ENCODE peak calls at places on chromosome 22, in nine cellular contexts. One of them, this sample, is unnamed.

GRCh38 chr22:25008666-25009065 is 56.1 kb downstream of the KIAA1671 start:
- DNase-seq in astrocyte of the cerebellum: no peak
- DNase-seq in GM10248: no peak
- DNase-seq in nephron progenitor cell: no peak
- DNase-seq in Calu3: no peak
- DNase-seq in IMR-90: no peak
- DNase-seq in coronary artery: no peak
- DNase-seq in cardiac fibroblast: no peak
- DNase-seq in GM06990: no peak
- DNase-seq in this sample: no peak

GRCh38 chr22:16824718-16825687 is at the start of gene XKR3:
- DNase-seq in astrocyte of the cerebellum: no peak
- DNase-seq in GM10248: no peak
- DNase-seq in nephron progenitor cell: no peak
- DNase-seq in Calu3: no peak
- DNase-seq in IMR-90: no peak
- DNase-seq in coronary artery: no peak
- DNase-seq in cardiac fibroblast: no peak
- DNase-seq in GM06990: no peak
- DNase-seq in this sample: peak; percentile 27

GRCh38 chr22:19438286-19438685 is 5.9 kb downstream of the MRPL40 start:
- DNase-seq in astrocyte of the cerebellum: no peak
- DNase-seq in GM10248: no peak
- DNase-seq in nephron progenitor cell: no peak
- DNase-seq in Calu3: no peak
- DNase-seq in IMR-90: no peak
- DNase-seq in coronary artery: no peak
- DNase-seq in cardiac fibroblast: no peak
- DNase-seq in GM06990: no peak
- DNase-seq in this sample: no peak

GRCh38 chr22:42365337-42365865 is 66.8 kb downstream of the NFAM1 start:
- DNase-seq in astrocyte of the cerebellum: peak; percentile 15
- DNase-seq in GM10248: no peak
- DNase-seq in nephron progenitor cell: no peak
- DNase-seq in Calu3: no peak
- DNase-seq in IMR-90: no peak
- DNase-seq in coronary artery: no peak
- DNase-seq in cardiac fibroblast: no peak
- DNase-seq in GM06990: no peak
- DNase-seq in this sample: no peak

GRCh38 chr22:40904101-40904500 is 42.2 kb upstream of the DNAJB7 start:
- DNase-seq in astrocyte of the cerebellum: no peak
- DNase-seq in GM10248: no peak
- DNase-seq in nephron progenitor cell: no peak
- DNase-seq in Calu3: no peak
- DNase-seq in IMR-90: no peak
- DNase-seq in coronary artery: no peak
- DNase-seq in cardiac fibroblast: no peak
- DNase-seq in GM06990: no peak
- DNase-seq in this sample: no peak

GRCh38 chr22:43828711-43829447 is 16.8 kb upstream of the EFCAB6 start:
- DNase-seq in astrocyte of the cerebellum: no peak
- DNase-seq in GM10248: no peak
- DNase-seq in nephron progenitor cell: no peak
- DNase-seq in Calu3: no peak
- DNase-seq in IMR-90: peak; percentile 81
- DNase-seq in coronary artery: peak; percentile 91
- DNase-seq in cardiac fibroblast: peak; percentile 76
- DNase-seq in GM06990: no peak
- DNase-seq in this sample: no peak

GRCh38 chr22:24695958-24696511 is 78.5 kb downstream of the PIWIL3 start:
- DNase-seq in astrocyte of the cerebellum: no peak
- DNase-seq in GM10248: no peak
- DNase-seq in nephron progenitor cell: peak; percentile 36
- DNase-seq in Calu3: no peak
- DNase-seq in IMR-90: peak; percentile 69
- DNase-seq in coronary artery: no peak
- DNase-seq in cardiac fibroblast: peak; percentile 63
- DNase-seq in GM06990: no peak
- DNase-seq in this sample: no peak

GRCh38 chr22:21866821-21867527 is 471 bp downstream of the MAPK1 start:
- DNase-seq in astrocyte of the cerebellum: no peak
- DNase-seq in GM10248: no peak
- DNase-seq in nephron progenitor cell: no peak
- DNase-seq in Calu3: no peak
- DNase-seq in IMR-90: no peak
- DNase-seq in coronary artery: no peak
- DNase-seq in cardiac fibroblast: no peak
- DNase-seq in GM06990: peak; percentile 55
- DNase-seq in this sample: no peak

GRCh38 chr22:50105529-50106100 is 15.8 kb downstream of the MOV10L1 start:
- DNase-seq in astrocyte of the cerebellum: no peak
- DNase-seq in GM10248: peak; percentile 59
- DNase-seq in nephron progenitor cell: no peak
- DNase-seq in Calu3: no peak
- DNase-seq in IMR-90: peak; percentile 64
- DNase-seq in coronary artery: no peak
- DNase-seq in cardiac fibroblast: peak; percentile 69
- DNase-seq in GM06990: no peak
- DNase-seq in this sample: peak; percentile 70

GRCh38 chr22:50102946-50103345 is 13.1 kb downstream of the MOV10L1 start:
- DNase-seq in astrocyte of the cerebellum: no peak
- DNase-seq in GM10248: peak; percentile 55
- DNase-seq in nephron progenitor cell: no peak
- DNase-seq in Calu3: no peak
- DNase-seq in IMR-90: no peak
- DNase-seq in coronary artery: no peak
- DNase-seq in cardiac fibroblast: no peak
- DNase-seq in GM06990: no peak
- DNase-seq in this sample: no peak

GRCh38 chr22:50104149-50104548 is 14.3 kb downstream of the MOV10L1 start:
- DNase-seq in astrocyte of the cerebellum: no peak
- DNase-seq in GM10248: no peak
- DNase-seq in nephron progenitor cell: no peak
- DNase-seq in Calu3: no peak
- DNase-seq in IMR-90: no peak
- DNase-seq in coronary artery: no peak
- DNase-seq in cardiac fibroblast: no peak
- DNase-seq in GM06990: no peak
- DNase-seq in this sample: no peak

GRCh38 chr22:50098052-50098451 is 8.2 kb downstream of the MOV10L1 start:
- DNase-seq in astrocyte of the cerebellum: no peak
- DNase-seq in GM10248: no peak
- DNase-seq in nephron progenitor cell: no peak
- DNase-seq in Calu3: no peak
- DNase-seq in IMR-90: no peak
- DNase-seq in coronary artery: no peak
- DNase-seq in cardiac fibroblast: no peak
- DNase-seq in GM06990: no peak
- DNase-seq in this sample: no peak

DNA sequence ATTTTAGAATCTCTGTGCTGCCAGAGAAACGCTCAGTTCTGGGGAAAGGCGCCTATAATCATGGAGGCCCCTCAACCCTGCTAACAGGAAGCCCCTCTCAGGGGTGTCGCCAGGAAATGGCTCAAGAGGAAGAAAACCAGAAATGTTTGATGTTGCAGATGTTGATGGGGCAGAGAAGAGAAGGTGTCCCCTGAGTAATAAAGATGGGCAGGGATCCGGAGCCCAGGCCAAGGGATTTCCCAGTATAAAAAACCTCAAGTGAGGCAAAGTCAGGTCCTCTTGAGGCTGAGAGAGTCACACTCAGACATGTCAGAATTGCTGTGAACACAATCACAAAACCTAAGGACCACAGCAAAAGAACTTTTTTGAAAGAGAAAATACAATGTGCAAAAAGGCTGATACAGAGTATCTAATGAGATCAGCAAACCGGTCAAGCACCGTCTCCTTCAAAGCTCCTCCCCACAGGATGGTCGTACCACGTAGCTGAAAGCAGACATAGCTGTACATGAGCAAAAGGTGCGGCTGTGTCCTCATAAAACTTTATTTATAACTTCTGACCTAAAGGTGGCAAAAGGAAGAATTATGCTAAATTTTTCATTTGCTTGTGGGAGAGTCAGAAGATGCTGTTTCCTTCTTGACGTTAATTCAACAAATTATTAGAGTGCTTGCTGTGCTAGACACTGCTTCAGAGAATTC is 12.2 kb downstream of the MOV10L1 start:
- DNase-seq in astrocyte of the cerebellum: no peak
- DNase-seq in GM10248: no peak
- DNase-seq in nephron progenitor cell: no peak
- DNase-seq in Calu3: no peak
- DNase-seq in IMR-90: no peak
- DNase-seq in coronary artery: no peak
- DNase-seq in cardiac fibroblast: no peak
- DNase-seq in GM06990: no peak
- DNase-seq in this sample: peak; percentile 30
- TF ChIP-seq CTCF in astrocyte of the cerebellum: no peak
- TF ChIP-seq CTCF in GM10248: no peak
- TF ChIP-seq CTCF in nephron progenitor cell: no peak
- TF ChIP-seq CTCF in Calu3: no peak
- TF ChIP-seq CTCF in IMR-90: no peak
- TF ChIP-seq CTCF in coronary artery: no peak
- TF ChIP-seq CTCF in cardiac fibroblast: no peak
- TF ChIP-seq CTCF in GM06990: no peak
- TF ChIP-seq CTCF in this sample: no peak

DNA sequence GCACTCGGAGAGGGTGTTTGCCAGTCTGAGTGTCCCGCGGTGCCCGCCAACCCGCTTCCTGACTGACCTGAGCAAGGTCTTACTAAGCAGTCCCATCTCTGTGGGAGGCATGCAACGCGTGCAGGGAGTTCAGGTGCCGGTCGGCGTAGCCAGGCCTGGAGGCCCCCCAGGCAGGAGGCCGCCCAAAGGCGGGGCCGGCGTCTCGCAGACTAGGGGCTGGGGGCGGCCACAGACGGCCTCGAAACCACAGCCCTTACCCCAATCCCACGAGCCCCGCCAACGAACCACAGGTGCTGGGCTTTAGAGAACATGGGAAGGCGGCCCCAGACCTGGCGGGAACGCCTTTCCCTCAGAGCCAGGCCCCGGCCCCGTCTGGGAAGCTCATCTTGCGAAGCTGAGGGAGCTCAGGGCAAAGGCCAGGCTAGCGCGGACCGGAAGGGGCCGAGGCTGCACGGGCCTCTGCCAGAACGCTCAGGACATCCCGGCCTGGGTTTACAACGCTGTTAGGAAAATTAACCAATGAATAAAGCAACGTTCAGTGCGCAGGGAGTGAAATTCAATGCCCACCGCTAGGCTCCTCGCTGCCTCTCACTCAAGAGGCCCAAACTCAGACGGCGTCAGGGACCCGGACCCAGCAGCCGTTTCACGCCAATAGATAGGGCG is 2.1 kb upstream of the MTFP1 start:
- DNase-seq in astrocyte of the cerebellum: no peak
- DNase-seq in GM10248: no peak
- DNase-seq in nephron progenitor cell: no peak
- DNase-seq in Calu3: peak; percentile 58
- DNase-seq in IMR-90: no peak
- DNase-seq in coronary artery: no peak
- DNase-seq in cardiac fibroblast: no peak
- DNase-seq in GM06990: no peak
- DNase-seq in this sample: no peak
- TF ChIP-seq CTCF in astrocyte of the cerebellum: no peak
- TF ChIP-seq CTCF in GM10248: no peak
- TF ChIP-seq CTCF in nephron progenitor cell: no peak
- TF ChIP-seq CTCF in Calu3: no peak
- TF ChIP-seq CTCF in IMR-90: no peak
- TF ChIP-seq CTCF in coronary artery: no peak
- TF ChIP-seq CTCF in cardiac fibroblast: peak; percentile 3
- TF ChIP-seq CTCF in GM06990: no peak
- TF ChIP-seq CTCF in this sample: no peak

GRCh38 chr22:38436629-38437395 is 18.2 kb downstream of the KCNJ4 start:
- DNase-seq in astrocyte of the cerebellum: no peak
- DNase-seq in GM10248: no peak
- DNase-seq in nephron progenitor cell: no peak
- DNase-seq in Calu3: no peak
- DNase-seq in IMR-90: no peak
- DNase-seq in coronary artery: no peak
- DNase-seq in cardiac fibroblast: no peak
- DNase-seq in GM06990: no peak
- DNase-seq in this sample: no peak

GRCh38 chr22:38435010-38435409 is 20.0 kb downstream of the KCNJ4 start:
- DNase-seq in astrocyte of the cerebellum: no peak
- DNase-seq in GM10248: no peak
- DNase-seq in nephron progenitor cell: no peak
- DNase-seq in Calu3: no peak
- DNase-seq in IMR-90: no peak
- DNase-seq in coronary artery: no peak
- DNase-seq in cardiac fibroblast: no peak
- DNase-seq in GM06990: no peak
- DNase-seq in this sample: no peak

GRCh38 chr22:38437416-38437815 is 17.6 kb downstream of the KCNJ4 start:
- DNase-seq in astrocyte of the cerebellum: no peak
- DNase-seq in GM10248: no peak
- DNase-seq in nephron progenitor cell: no peak
- DNase-seq in Calu3: no peak
- DNase-seq in IMR-90: no peak
- DNase-seq in coronary artery: no peak
- DNase-seq in cardiac fibroblast: no peak
- DNase-seq in GM06990: no peak
- DNase-seq in this sample: no peak

GRCh38 chr22:38433871-38434270 is 21.1 kb downstream of the KCNJ4 start:
- DNase-seq in astrocyte of the cerebellum: no peak
- DNase-seq in GM10248: no peak
- DNase-seq in nephron progenitor cell: no peak
- DNase-seq in Calu3: no peak
- DNase-seq in IMR-90: no peak
- DNase-seq in coronary artery: no peak
- DNase-seq in cardiac fibroblast: no peak
- DNase-seq in GM06990: no peak
- DNase-seq in this sample: no peak

DNA sequence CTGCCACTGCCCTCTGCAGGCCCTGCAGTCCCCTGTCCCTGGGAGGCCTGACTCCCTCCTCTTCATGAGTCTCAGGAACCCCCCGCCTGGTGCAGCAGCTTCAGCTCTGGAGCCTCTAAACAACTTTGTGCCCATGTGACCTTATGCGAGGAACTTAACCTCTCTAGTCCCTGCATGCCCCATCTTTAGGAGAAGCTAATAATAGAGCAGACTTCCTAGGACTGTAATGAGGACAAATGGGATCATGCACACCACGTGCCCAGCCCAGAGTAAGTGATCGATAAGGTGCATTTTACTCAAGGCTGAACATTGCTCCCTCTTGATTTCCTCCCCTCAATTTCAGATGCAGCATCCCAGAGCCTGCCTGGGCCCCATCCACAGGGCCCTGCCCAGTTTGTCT is 19.0 kb downstream of the KCNJ4 start:
- DNase-seq in astrocyte of the cerebellum: no peak
- DNase-seq in GM10248: no peak
- DNase-seq in nephron progenitor cell: no peak
- DNase-seq in Calu3: no peak
- DNase-seq in IMR-90: no peak
- DNase-seq in coronary artery: no peak
- DNase-seq in cardiac fibroblast: no peak
- DNase-seq in GM06990: no peak
- DNase-seq in this sample: no peak
- TF ChIP-seq CTCF in astrocyte of the cerebellum: no peak
- TF ChIP-seq CTCF in GM10248: no peak
- TF ChIP-seq CTCF in nephron progenitor cell: no peak
- TF ChIP-seq CTCF in Calu3: no peak
- TF ChIP-seq CTCF in IMR-90: no peak
- TF ChIP-seq CTCF in coronary artery: no peak
- TF ChIP-seq CTCF in cardiac fibroblast: no peak
- TF ChIP-seq CTCF in GM06990: no peak
- TF ChIP-seq CTCF in this sample: no peak

GRCh38 chr22:23234409-23235161 is 54.3 kb downstream of the BCR start:
- DNase-seq in astrocyte of the cerebellum: no peak
- DNase-seq in GM10248: no peak
- DNase-seq in nephron progenitor cell: no peak
- DNase-seq in Calu3: no peak
- DNase-seq in IMR-90: no peak
- DNase-seq in coronary artery: no peak
- DNase-seq in cardiac fibroblast: no peak
- DNase-seq in GM06990: no peak
- DNase-seq in this sample: no peak

GRCh38 chr22:23231471-23232093 is 51.3 kb downstream of the BCR start:
- DNase-seq in astrocyte of the cerebellum: no peak
- DNase-seq in GM10248: no peak
- DNase-seq in nephron progenitor cell: no peak
- DNase-seq in Calu3: no peak
- DNase-seq in IMR-90: no peak
- DNase-seq in coronary artery: no peak
- DNase-seq in cardiac fibroblast: no peak
- DNase-seq in GM06990: no peak
- DNase-seq in this sample: no peak

GRCh38 chr22:23232094-23232905 is 52.0 kb downstream of the BCR start:
- DNase-seq in astrocyte of the cerebellum: no peak
- DNase-seq in GM10248: no peak
- DNase-seq in nephron progenitor cell: no peak
- DNase-seq in Calu3: no peak
- DNase-seq in IMR-90: no peak
- DNase-seq in coronary artery: no peak
- DNase-seq in cardiac fibroblast: no peak
- DNase-seq in GM06990: no peak
- DNase-seq in this sample: no peak

GRCh38 chr22:23233746-23234408 is 53.6 kb downstream of the BCR start:
- DNase-seq in astrocyte of the cerebellum: no peak
- DNase-seq in GM10248: no peak
- DNase-seq in nephron progenitor cell: no peak
- DNase-seq in Calu3: no peak
- DNase-seq in IMR-90: peak; percentile 92
- DNase-seq in coronary artery: no peak
- DNase-seq in cardiac fibroblast: peak; percentile 67
- DNase-seq in GM06990: no peak
- DNase-seq in this sample: no peak

DNA sequence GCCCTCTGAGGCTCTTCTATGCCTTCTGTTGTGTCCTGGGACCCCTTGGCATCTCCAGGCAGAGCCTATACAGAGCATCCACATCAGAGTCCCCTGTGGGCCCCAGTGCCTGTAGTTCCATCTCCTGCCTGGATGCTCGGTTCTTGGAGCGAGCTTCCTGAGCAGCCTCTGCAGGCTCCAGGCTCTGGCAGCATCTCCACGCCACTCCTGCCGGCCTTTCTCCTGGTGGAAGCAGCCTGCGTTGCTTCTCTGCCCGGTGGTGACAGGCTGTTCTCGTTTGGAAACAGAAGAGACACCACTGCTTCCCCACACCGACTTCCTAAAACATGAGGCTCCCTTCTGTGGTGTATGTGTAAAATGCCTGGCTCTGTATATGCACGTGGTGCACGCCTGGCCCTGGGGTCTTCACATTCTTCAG is 52.8 kb downstream of the BCR start:
- DNase-seq in astrocyte of the cerebellum: no peak
- DNase-seq in GM10248: no peak
- DNase-seq in nephron progenitor cell: no peak
- DNase-seq in Calu3: no peak
- DNase-seq in IMR-90: no peak
- DNase-seq in coronary artery: no peak
- DNase-seq in cardiac fibroblast: peak; percentile 66
- DNase-seq in GM06990: no peak
- DNase-seq in this sample: no peak
- TF ChIP-seq CTCF in astrocyte of the cerebellum: peak; percentile 22
- TF ChIP-seq CTCF in GM10248: no peak
- TF ChIP-seq CTCF in nephron progenitor cell: no peak
- TF ChIP-seq CTCF in Calu3: no peak
- TF ChIP-seq CTCF in IMR-90: no peak
- TF ChIP-seq CTCF in coronary artery: no peak
- TF ChIP-seq CTCF in cardiac fibroblast: peak; percentile 8
- TF ChIP-seq CTCF in GM06990: no peak
- TF ChIP-seq CTCF in this sample: no peak

This sample was measured in GM20000.